ENCODE peak calls at places on chromosome 4, in nine cellular contexts. M, O, J, E, F, K, A, X and Q are unnamed samples.

GRCh38 chr4:26204249-26204825 is 116.5 kb upstream of the RBPJ start:
- DNase-seq in M (no peak), O (no peak), J (no peak), E (no peak), F (no peak), K (no peak), A (no peak), X (no peak), Q (no peak)

GRCh38 chr4:37666625-37667071 is 19.5 kb downstream of the RELL1 start:
- DNase-seq in M (peak; percentile 95), O (peak; percentile 84), J (peak; percentile 65), E (peak; percentile 79), F (no peak), K (peak; percentile 60), A (peak; percentile 50), X (no peak), Q (peak; percentile 45)

GRCh38 chr4:4625488-4625887 is 83.6 kb upstream of the STX18 start:
- DNase-seq in M (peak; percentile 95), O (no peak), J (no peak), E (no peak), F (no peak), K (no peak), A (no peak), X (no peak), Q (no peak)

GRCh38 chr4:6272863-6273660 is 3.4 kb downstream of the WFS1 start:
- DNase-seq in M (peak; percentile 82), O (peak; percentile 63), J (no peak), E (peak; percentile 56), F (no peak), K (peak; percentile 54), A (no peak), X (no peak), Q (no peak)

GRCh38 chr4:178196751-178197150 is 754.5 kb upstream of the AGA start:
- DNase-seq in M (no peak), O (no peak), J (no peak), E (no peak), F (no peak), K (no peak), A (no peak), X (no peak), Q (no peak)

GRCh38 chr4:3421470-3421869 is 20.3 kb upstream of the HGFAC start:
- DNase-seq in M (no peak), O (no peak), J (no peak), E (no peak), F (no peak), K (no peak), A (no peak), X (no peak), Q (no peak)

GRCh38 chr4:20254517-20255250 is 3.0 kb downstream of the SLIT2 start:
- DNase-seq in M (peak; percentile 78), O (peak; percentile 46), J (no peak), E (peak; percentile 71), F (no peak), K (peak; percentile 74), A (no peak), X (no peak), Q (peak; percentile 54)

GRCh38 chr4:1055721-1056590 is 44.5 kb downstream of the FGFRL1 start:
- DNase-seq in M (no peak), O (peak; percentile 57), J (no peak), E (peak; percentile 61), F (no peak), K (no peak), A (peak; percentile 63), X (no peak), Q (no peak)

GRCh38 chr4:4182835-4183568 is 43.7 kb downstream of the OTOP1 start:
- DNase-seq in M (peak; percentile 27), O (peak; percentile 62), J (no peak), E (peak; percentile 45), F (no peak), K (no peak), A (no peak), X (no peak), Q (no peak)

GRCh38 chr4:10099521-10100325 is 16.9 kb downstream of the WDR1 start:
- DNase-seq in M (no peak), O (no peak), J (no peak), E (no peak), F (no peak), K (no peak), A (no peak), X (no peak), Q (no peak)

GRCh38 chr4:15755781-15756180 is 22.3 kb upstream of the CD38 start:
- DNase-seq in M (no peak), O (no peak), J (no peak), E (no peak), F (no peak), K (no peak), A (no peak), X (no peak), Q (no peak)

GRCh38 chr4:76476606-76477005 is 41.6 kb downstream of the SHROOM3 start:
- DNase-seq in M (no peak), O (no peak), J (no peak), E (no peak), F (no peak), K (no peak), A (no peak), X (no peak), Q (no peak)

GRCh38 chr4:15378055-15378454 is 49.8 kb upstream of the C1QTNF7 start:
- DNase-seq in M (peak; percentile 70), O (no peak), J (no peak), E (no peak), F (no peak), K (no peak), A (no peak), X (no peak), Q (no peak)

GRCh38 chr4:69786547-69786946 is 26.1 kb upstream of the SULT1B1 start:
- DNase-seq in M (no peak), O (no peak), J (no peak), E (no peak), F (no peak), K (no peak), A (no peak), X (no peak), Q (no peak)

GRCh38 chr4:138499627-138500026 is 257.5 kb upstream of the SLC7A11 start:
- DNase-seq in M (no peak), O (no peak), J (no peak), E (peak; percentile 10), F (no peak), K (no peak), A (no peak), X (no peak), Q (no peak)

GRCh38 chr4:88846232-88846790 is 148.7 kb upstream of the NAP1L5 start:
- DNase-seq in M (no peak), O (no peak), J (no peak), E (no peak), F (no peak), K (no peak), A (no peak), X (no peak), Q (no peak)

GRCh38 chr4:88841635-88842034 is 144.0 kb upstream of the NAP1L5 start:
- DNase-seq in M (peak; percentile 44), O (no peak), J (no peak), E (no peak), F (no peak), K (no peak), A (no peak), X (no peak), Q (no peak)

GRCh38 chr4:88843067-88843723 is 145.6 kb upstream of the NAP1L5 start:
- DNase-seq in M (peak; percentile 27), O (no peak), J (no peak), E (no peak), F (peak; percentile 38), K (no peak), A (peak; percentile 27), X (no peak), Q (no peak)
- H3K4me3 ChIP-seq in M (no peak overlapping the region), O (no peak overlapping the region), J (no peak overlapping the region), E (no peak overlapping the region), F (peak overlapping the region; percentile 17), K (no peak overlapping the region), A (no peak overlapping the region), X (no peak overlapping the region), Q (no peak overlapping the region)

DNA sequence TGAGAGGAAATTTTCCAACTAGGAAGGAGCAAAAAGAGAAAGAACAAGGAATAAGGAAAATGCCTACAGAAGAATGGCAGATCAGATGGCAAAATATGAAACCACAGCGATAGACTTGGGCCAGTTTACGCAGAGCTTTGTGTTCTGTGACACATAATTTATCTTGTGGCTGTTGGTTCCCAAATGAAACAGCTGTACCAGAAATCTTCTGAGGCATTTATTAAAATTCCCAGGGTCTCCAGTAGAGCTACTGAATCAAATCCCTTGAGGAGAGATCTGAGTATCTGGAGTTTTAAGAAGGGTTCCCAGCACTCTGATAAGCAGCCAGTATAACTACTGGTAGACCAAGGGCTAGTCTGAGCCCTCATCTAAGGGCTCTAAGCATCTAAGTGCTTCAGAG is 46.4 kb upstream of the FAM241A start:
- DNase-seq in M (no peak), O (no peak), J (no peak), E (no peak), F (no peak), K (no peak), A (no peak), X (no peak), Q (no peak)
- H3K4me1 ChIP-seq in M (no peaks in the 10 kb centered on the region), O (no peaks in the 10 kb centered on the region), J (peaks cover 8% of the 10 kb centered on the region), E (no peaks in the 10 kb centered on the region), F (no peaks in the 10 kb centered on the region), K (no peaks in the 10 kb centered on the region), A (no peaks in the 10 kb centered on the region), X (peaks cover 4% of the 10 kb centered on the region), Q (no peaks in the 10 kb centered on the region)

GRCh38 chr4:91325495-91325894 is 978.3 kb upstream of the GRID2 start:
- DNase-seq in M (peak; percentile 3), O (peak; percentile 19), J (peak; percentile 8), E (no peak), F (peak; percentile 55), K (no peak), A (no peak), X (no peak), Q (peak; percentile 65)
- H3K27ac ChIP-seq in M (no peak overlapping the region), O (no peak overlapping the region), J (no peak overlapping the region), E (no peak overlapping the region), F (no peak overlapping the region), K (no peak overlapping the region), A (no peak overlapping the region), X (no peak overlapping the region), Q (no peak overlapping the region)

GRCh38 chr4:41026971-41027370 is 187.4 kb downstream of the APBB2 start:
- DNase-seq in M (no peak), O (no peak), J (no peak), E (no peak), F (no peak), K (no peak), A (no peak), X (no peak), Q (no peak)
- H3K4me3 ChIP-seq in M (no peak overlapping the region), O (no peak overlapping the region), J (no peak overlapping the region), E (no peak overlapping the region), F (no peak overlapping the region), K (no peak overlapping the region), A (no peak overlapping the region), X (no peak overlapping the region), Q (no peak overlapping the region)

GRCh38 chr4:152926959-152927358 is 9.2 kb upstream of the FHDC1 start:
- DNase-seq in M (no peak), O (no peak), J (no peak), E (peak; percentile 74), F (no peak), K (no peak), A (no peak), X (peak; percentile 57), Q (no peak)

GRCh38 chr4:152929888-152930287 is 6.2 kb upstream of the FHDC1 start:
- DNase-seq in M (no peak), O (no peak), J (no peak), E (no peak), F (no peak), K (no peak), A (no peak), X (no peak), Q (no peak)

GRCh38 chr4:152927737-152928136 is 8.4 kb upstream of the FHDC1 start:
- DNase-seq in M (no peak), O (no peak), J (no peak), E (no peak), F (no peak), K (no peak), A (no peak), X (no peak), Q (no peak)

GRCh38 chr4:152928286-152928685 is 7.8 kb upstream of the FHDC1 start:
- DNase-seq in M (no peak), O (no peak), J (no peak), E (no peak), F (no peak), K (no peak), A (no peak), X (no peak), Q (no peak)
- H3K4me1 ChIP-seq in M (no peaks in the 10 kb centered on the region), O (peaks cover 4% of the 10 kb centered on the region), J (peaks cover 4% of the 10 kb centered on the region), E (peaks cover 7% of the 10 kb centered on the region), F (no peaks in the 10 kb centered on the region), K (no peaks in the 10 kb centered on the region), A (no peaks in the 10 kb centered on the region), X (no peaks in the 10 kb centered on the region), Q (no peaks in the 10 kb centered on the region)